ENCODE peak calls at places on chromosomes 13 and 19, in nine cellular contexts. Q is OCI-LY7, E is HCT116, I is neural progenitor cell, U is hepatocyte, G is PC-3, W is GM23338, V is SK-N-SH, P is MM.1S. J is an unnamed sample.

GRCh38 chr13:52428295-52428694 is 22.1 kb downstream of the VPS36 start:
- DNase-seq in Q (no peak), E (no peak), I (no peak), U (peak; percentile 35), G (peak; percentile 22), W (no peak), V (peak; percentile 33), P (no peak), J (no peak)

GRCh38 chr13:112032186-112032835 is 34.6 kb upstream of the SOX1 start:
- DNase-seq in Q (no peak), E (no peak), I (no peak), U (no peak), G (peak; percentile 7), W (no peak), V (no peak), P (no peak), J (peak; percentile 46)

GRCh38 chr13:50071399-50071798 is 56.2 kb downstream of the KCNRG start:
- DNase-seq in Q (no peak), E (no peak), I (no peak), U (no peak), G (no peak), W (no peak), V (peak; percentile 10), P (no peak), J (no peak)

GRCh38 chr13:110233181-110233641 is 73.7 kb downstream of the COL4A1 start:
- DNase-seq in Q (no peak), E (no peak), I (no peak), U (no peak), G (peak; percentile 66), W (no peak), V (peak; percentile 42), P (no peak), J (peak; percentile 92)

GRCh38 chr13:38686635-38687245 is at the start of gene FREM2:
- DNase-seq in Q (no peak), E (no peak), I (peak; percentile 97), U (peak; percentile 88), G (peak; percentile 15), W (peak; percentile 98), V (no peak), P (peak; percentile 68), J (peak; percentile 33)

GRCh38 chr19:33040994-33041827 is 23.5 kb downstream of the RHPN2 start:
- DNase-seq in Q (no peak), E (peak; percentile 92), I (no peak), U (peak; percentile 93), G (peak; percentile 96), W (no peak), V (no peak), P (no peak), J (peak; percentile 16)

GRCh38 chr13:32334676-32335075 is 19.4 kb downstream of the BRCA2 start:
- DNase-seq in Q (no peak), E (no peak), I (no peak), U (no peak), G (no peak), W (no peak), V (no peak), P (no peak), J (peak; percentile 41)

GRCh38 chr19:42634409-42635232 is 39.9 kb upstream of the CEACAM8 start:
- DNase-seq in Q (peak; percentile 45), E (peak; percentile 29), I (peak; percentile 2), U (no peak), G (peak; percentile 65), W (peak; percentile 83), V (peak; percentile 38), P (peak; percentile 49), J (peak; percentile 68)

DNA sequence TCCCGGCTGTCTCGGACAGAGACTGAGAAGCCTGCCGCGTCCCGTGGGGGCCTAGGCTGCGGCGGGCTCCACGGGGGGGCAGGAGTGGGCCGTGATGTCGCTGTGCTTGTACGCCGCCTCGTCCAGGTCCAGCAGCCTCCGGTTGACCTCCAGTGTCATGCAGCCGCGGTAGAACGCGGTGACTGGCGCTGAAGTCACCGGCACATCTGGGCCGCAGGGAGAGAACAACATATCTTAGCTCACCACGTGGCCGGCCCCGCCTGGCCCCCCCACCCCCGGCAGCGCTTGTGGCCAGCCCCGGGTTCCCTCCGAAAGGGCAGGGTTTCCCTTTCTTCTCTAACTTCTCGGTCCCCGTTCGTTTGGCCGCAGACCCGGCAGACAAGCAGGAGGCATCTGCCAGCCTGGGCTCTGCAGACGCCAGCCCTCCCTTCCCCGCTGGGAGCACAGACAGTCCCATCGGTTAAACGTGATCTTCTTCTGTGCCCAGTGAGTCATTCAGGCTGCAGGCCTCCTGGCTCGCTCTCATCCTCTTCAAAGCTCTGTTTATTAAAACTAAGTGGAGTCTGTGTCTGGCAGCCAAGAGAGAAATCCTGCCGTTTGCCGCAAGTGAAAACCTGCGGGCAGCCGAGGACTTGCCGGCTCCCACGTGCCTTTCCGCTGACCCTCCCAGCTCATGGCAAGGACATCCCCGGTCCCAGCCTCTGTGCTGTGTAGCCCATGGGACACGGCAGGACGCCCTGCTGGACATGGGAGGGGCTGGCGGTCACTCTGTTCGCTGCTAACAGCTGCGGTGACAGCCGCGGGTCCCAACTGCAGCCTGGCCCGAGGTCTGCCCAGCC is 42.8 kb downstream of the GAS6 start:
- DNase-seq in Q (no peak), E (no peak), I (no peak), U (peak; percentile 87), G (peak; percentile 82), W (no peak), V (peak; percentile 91), P (no peak), J (peak; percentile 99)
- H3K27ac ChIP-seq in Q (no peak overlapping the region), E (no peak overlapping the region), I (no peak overlapping the region), U (peak overlapping the region; percentile 92), G (peak overlapping the region; percentile 84), W (no peak overlapping the region), V (peak overlapping the region; percentile 93), P (no peak overlapping the region), J (peak overlapping the region; percentile 93)

GRCh38 chr19:55552620-55553019 is 7.3 kb upstream of the SBK3 start:
- DNase-seq in Q (no peak), E (no peak), I (no peak), U (peak; percentile 38), G (no peak), W (no peak), V (no peak), P (peak; percentile 35), J (peak; percentile 76)
- TF ChIP-seq EZH2phosphoT487 in Q (no peak), E (no peak), I (no peak), U (no peak), G (no peak), W (no peak), V (no peak), P (no peak), J (no peak)

DNA sequence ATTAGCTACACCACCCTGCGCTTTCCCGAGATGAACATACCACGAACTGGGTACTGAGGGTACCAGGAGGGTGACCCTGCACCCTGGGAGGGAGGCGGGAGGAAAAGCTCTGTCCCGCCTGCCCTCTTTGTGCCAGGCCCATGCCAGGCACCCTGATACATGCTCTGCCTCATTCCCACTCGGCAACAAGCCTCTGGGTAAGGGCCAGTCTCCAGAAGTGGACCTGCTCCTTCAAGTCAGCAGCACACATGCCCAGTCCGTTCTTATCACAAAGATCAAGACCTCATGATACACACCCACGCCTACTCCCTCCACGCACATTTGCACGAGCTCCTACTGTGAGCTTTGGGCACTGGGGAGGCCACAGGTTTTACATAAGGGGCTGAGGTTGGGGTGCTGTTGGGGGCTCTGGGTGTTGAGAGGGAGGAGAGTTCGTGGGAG is 2.0 kb upstream of the FFAR1 start:
- DNase-seq in Q (no peak), E (no peak), I (no peak), U (no peak), G (no peak), W (no peak), V (no peak), P (no peak), J (no peak)
- H3K4me1 ChIP-seq in Q (peaks cover 79% of the 10 kb centered on the region), E (no peaks in the 10 kb centered on the region), I (no peaks in the 10 kb centered on the region), U (no peaks in the 10 kb centered on the region), G (no peaks in the 10 kb centered on the region), W (no peaks in the 10 kb centered on the region), V (no peaks in the 10 kb centered on the region), P (no peaks in the 10 kb centered on the region), J (no peaks in the 10 kb centered on the region)

GRCh38 chr19:35846038-35846668 is 6.2 kb downstream of the NPHS1 start:
- DNase-seq in Q (no peak), E (no peak), I (peak; percentile 35), U (peak; percentile 23), G (peak; percentile 37), W (peak; percentile 87), V (no peak), P (no peak), J (peak; percentile 42)
- H3K27ac ChIP-seq in Q (no peak overlapping the region), E (no peak overlapping the region), I (no peak overlapping the region), U (no peak overlapping the region), G (no peak overlapping the region), W (no peak overlapping the region), V (no peak overlapping the region), P (no peak overlapping the region), J (no peak overlapping the region)

DNA sequence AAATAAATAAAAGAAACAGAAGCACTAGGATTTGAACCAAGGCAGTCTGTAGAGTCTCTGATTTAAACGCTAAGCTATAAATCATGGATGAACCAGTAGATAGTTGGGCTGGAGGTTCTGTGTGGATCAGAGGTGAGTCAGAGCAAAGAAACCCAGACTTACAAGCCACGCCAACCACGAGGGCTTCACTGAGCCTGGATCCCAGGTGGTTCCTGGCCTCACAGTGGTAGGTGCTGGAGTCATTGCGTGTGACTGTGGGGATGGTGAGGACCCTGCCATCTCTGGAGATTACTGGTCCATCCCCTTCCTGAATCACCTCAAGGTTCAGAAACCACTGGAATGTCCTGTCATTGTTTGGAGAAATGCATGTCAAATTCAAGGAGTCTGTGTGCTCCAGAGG is 19.3 kb upstream of the CEACAM20 start:
- DNase-seq in Q (no peak), E (no peak), I (no peak), U (no peak), G (peak; percentile 15), W (no peak), V (no peak), P (no peak), J (peak; percentile 48)
- TF ChIP-seq EZH2phosphoT487 in Q (no peak), E (no peak), I (no peak), U (no peak), G (no peak), W (no peak), V (no peak), P (no peak), J (no peak)

DNA sequence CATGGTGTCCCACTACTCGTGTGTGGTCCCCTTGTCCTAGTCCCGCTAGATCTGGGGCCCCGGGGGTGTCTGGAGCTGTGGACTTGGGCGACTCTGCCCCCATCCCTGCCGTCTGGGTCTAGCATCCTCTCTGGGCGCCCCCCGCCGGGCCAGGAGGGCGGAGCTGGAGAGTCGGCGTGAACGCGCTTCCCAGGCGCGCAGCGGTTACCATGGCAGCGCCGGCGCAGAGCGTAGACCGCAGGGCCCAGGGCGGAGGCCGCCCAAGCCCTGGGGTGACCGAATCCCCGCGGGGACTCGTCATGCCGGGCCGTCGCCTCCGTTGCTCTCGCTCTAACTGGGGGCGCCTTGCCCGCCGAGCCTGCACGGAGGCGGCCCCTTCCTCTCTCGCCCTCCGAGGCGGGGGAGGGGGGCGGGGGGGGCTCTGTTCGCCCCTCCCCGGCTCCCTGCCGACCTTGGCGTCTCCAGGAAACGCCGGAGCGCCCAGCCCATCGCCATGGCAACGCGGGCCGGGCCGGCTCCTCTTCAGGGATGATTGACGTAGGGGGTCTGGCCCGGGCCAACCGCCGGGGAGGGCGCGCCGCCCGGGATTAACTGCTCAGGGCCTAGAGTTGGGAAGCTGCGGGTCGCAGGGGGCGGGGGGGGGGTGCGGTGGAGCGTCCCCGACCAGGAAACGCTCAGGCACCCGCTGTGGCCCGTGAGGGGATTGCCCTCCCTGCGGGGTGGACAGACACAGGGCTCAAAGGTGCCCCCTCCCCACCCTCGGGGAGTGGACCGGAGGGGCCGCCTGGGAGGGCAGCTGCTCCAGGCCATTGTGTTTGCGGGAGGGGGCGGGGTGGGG is 8.9 kb downstream of the ISYNA1 start:
- DNase-seq in Q (peak; percentile 83), E (no peak), I (peak; percentile 98), U (peak; percentile 93), G (no peak), W (peak; percentile 96), V (peak; percentile 95), P (peak; percentile 77), J (peak; percentile 97)
- H3K4me1 ChIP-seq in Q (peaks cover 52% of the 10 kb centered on the region), E (peaks cover 26% of the 10 kb centered on the region), I (peaks cover 52% of the 10 kb centered on the region), U (peaks cover 40% of the 10 kb centered on the region), G (no peaks in the 10 kb centered on the region), W (peaks cover 38% of the 10 kb centered on the region), V (peaks cover 23% of the 10 kb centered on the region), P (peaks cover 4% of the 10 kb centered on the region), J (peaks cover 30% of the 10 kb centered on the region)

J was measured in GM23248.